ENCODE peak calls at places on chromosomes 5 and 9, in four cellular contexts. Y, I, U and R are unnamed samples.

GRCh38 chr9:4353236-4353635 is 53.4 kb upstream of the GLIS3 start:
- DNase-seq in Y (no peak), I (no peak), U (no peak), R (no peak)

GRCh38 chr5:179805529-179806249 is 977 bp downstream of the MGAT4B start:
- DNase-seq in Y (no peak), I (no peak), U (peak; percentile 50), R (no peak)

GRCh38 chr5:62722360-62722759 is 143.7 kb downstream of the LRRC70 start:
- DNase-seq in Y (no peak), I (no peak), U (no peak), R (no peak)

GRCh38 chr5:88634014-88634413 is 249.0 kb downstream of the MEF2C start:
- DNase-seq in Y (no peak), I (no peak), U (no peak), R (no peak)

GRCh38 chr5:132655821-132656773 is 1.9 kb upstream of the IL13 start:
- DNase-seq in Y (no peak), I (no peak), U (no peak), R (no peak)

GRCh38 chr5:14129123-14129522 is 14.0 kb upstream of the TRIO start:
- DNase-seq in Y (no peak), I (no peak), U (no peak), R (no peak)

GRCh38 chr9:79984429-79985067 is 412.8 kb downstream of the TLE4 start:
- DNase-seq in Y (no peak), I (no peak), U (no peak), R (no peak)

GRCh38 chr5:7464182-7464581 is 68.2 kb downstream of the ADCY2 start:
- DNase-seq in Y (no peak), I (no peak), U (no peak), R (no peak)

GRCh38 chr9:92645041-92645440 is 24.9 kb downstream of the IPPK start:
- DNase-seq in Y (no peak), I (no peak), U (no peak), R (no peak)

GRCh38 chr9:36911601-36912412 is 122.3 kb downstream of the PAX5 start:
- DNase-seq in Y (no peak), I (no peak), U (no peak), R (no peak)

GRCh38 chr5:62346727-62347126 is 40.7 kb downstream of the KIF2A start:
- DNase-seq in Y (no peak), I (no peak), U (no peak), R (no peak)

GRCh38 chr9:28212979-28213378 is 639.7 kb upstream of the C9orf72 start:
- DNase-seq in Y (no peak), I (no peak), U (no peak), R (no peak)

GRCh38 chr5:55407059-55407684 is 99.4 kb downstream of the MTREX start:
- DNase-seq in Y (no peak), I (peak; percentile 58), U (peak; percentile 24), R (no peak)

GRCh38 chr9:70405808-70406445 is 8.5 kb downstream of the KLF9 start:
- DNase-seq in Y (no peak), I (no peak), U (no peak), R (no peak)

GRCh38 chr9:90948156-90948555 is 146.5 kb downstream of the SYK start:
- DNase-seq in Y (no peak), I (no peak), U (no peak), R (no peak)

GRCh38 chr5:83718195-83718825 is 2.3 kb downstream of the HAPLN1 start:
- DNase-seq in Y (no peak), I (peak; percentile 87), U (peak; percentile 40), R (no peak)

GRCh38 chr9:109417585-109418544 is 80.2 kb downstream of the PTPN3 start:
- DNase-seq in Y (no peak), I (no peak), U (no peak), R (no peak)

GRCh38 chr5:174837919-174838902 is 113.8 kb downstream of the MSX2 start:
- DNase-seq in Y (no peak), I (peak; percentile 36), U (peak; percentile 16), R (no peak)

GRCh38 chr9:31597977-31598376 is 786.5 kb upstream of the ACO1 start:
- DNase-seq in Y (no peak), I (no peak), U (no peak), R (no peak)

GRCh38 chr5:168881427-168882149 is 302.4 kb upstream of the PANK3 start:
- DNase-seq in Y (no peak), I (no peak), U (no peak), R (no peak)